ENCODE peak calls at places on chromosome 10, in four cellular contexts. Q is GM06990, C is left lung, J is stomach. B is an unnamed sample.

GRCh38 chr10:44684641-44685040 is 226.5 kb upstream of the TMEM72 start:
- DNase-seq in Q (no peak), C (no peak), J (no peak), B (no peak)

GRCh38 chr10:30747633-30748032 is 118.1 kb upstream of the LYZL2 start:
- DNase-seq in Q (no peak), C (no peak), J (no peak), B (no peak)

GRCh38 chr10:91603931-91604331 is 28.9 kb downstream of the PPP1R3C start:
- DNase-seq in Q (no peak), C (no peak), J (no peak), B (no peak)

GRCh38 chr10:74432841-74433594 is 282.0 kb downstream of the ADK start:
- DNase-seq in Q (no peak), C (no peak), J (no peak), B (peak)

GRCh38 chr10:27359792-27360320 is 119.3 kb upstream of the ACBD5 start:
- DNase-seq in Q (no peak), C (no peak), J (no peak), B (no peak)

GRCh38 chr10:106111241-106111640 is 1053.3 kb downstream of the SORCS1 start:
- DNase-seq in Q (no peak), C (no peak), J (no peak), B (no peak)

GRCh38 chr10:35470535-35470934 is 134.2 kb downstream of the CCNY start:
- DNase-seq in Q (no peak), C (no peak), J (no peak), B (no peak)

GRCh38 chr10:1572519-1573333 is 164.6 kb downstream of the ADARB2 start:
- DNase-seq in Q (no peak), C (no peak), J (no peak), B (no peak)

GRCh38 chr10:48612241-48612943 is 7.5 kb upstream of the ARHGAP22 start:
- DNase-seq in Q (no peak), C (no peak), J (no peak), B (no peak)

GRCh38 chr10:115432188-115432819 is 339.1 kb downstream of the ATRNL1 start:
- DNase-seq in Q (no peak), C (no peak), J (no peak), B (no peak)

GRCh38 chr10:71531485-71532446 is 135.0 kb downstream of the CDH23 start:
- DNase-seq in Q (no peak), C (no peak), J (no peak), B (no peak)

GRCh38 chr10:104819731-104820130 is 178.6 kb downstream of the SORCS3 start:
- DNase-seq in Q (no peak), C (no peak), J (no peak), B (no peak)

GRCh38 chr10:126639084-126639483 is 31.4 kb downstream of the C10orf90 start:
- DNase-seq in Q (no peak), C (no peak), J (no peak), B (no peak)

GRCh38 chr10:93074137-93074596 is 474 bp downstream of the CYP26A1 start:
- DNase-seq in Q (no peak), C (no peak), J (no peak), B (no peak)

GRCh38 chr10:116720241-116721047 is 21.9 kb downstream of the HSPA12A start:
- DNase-seq in Q (no peak), C (no peak), J (no peak), B (no peak)

GRCh38 chr10:80315391-80315790 is 25.9 kb upstream of the MAT1A start:
- DNase-seq in Q (no peak), C (no peak), J (no peak), B (no peak)
- TF ChIP-seq CTCF in Q (no peak), C (no peak), J (no peak), B (no peak)

DNA sequence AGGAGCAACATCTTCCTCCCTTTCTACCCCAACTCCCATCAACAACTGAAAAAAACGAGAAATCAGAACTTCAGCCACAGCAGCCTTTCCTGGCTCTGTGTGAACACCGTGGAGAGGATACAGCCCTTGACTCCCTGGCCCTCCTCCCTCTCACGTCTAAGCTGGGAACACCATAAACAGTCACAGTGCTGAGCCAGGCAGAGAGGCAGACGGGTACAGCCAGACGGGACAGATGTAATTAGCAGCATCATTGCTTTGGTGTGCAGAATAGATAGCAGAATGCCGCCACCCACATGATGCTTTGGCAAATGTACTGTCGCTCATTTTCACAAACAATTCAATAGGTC is 63.5 kb downstream of the RGS10 start:
- DNase-seq in Q (no peak), C (no peak), J (no peak), B (no peak)
- H3K4me3 ChIP-seq in Q (no peak), C (no peak), J (no peak), B (no peak)

DNA sequence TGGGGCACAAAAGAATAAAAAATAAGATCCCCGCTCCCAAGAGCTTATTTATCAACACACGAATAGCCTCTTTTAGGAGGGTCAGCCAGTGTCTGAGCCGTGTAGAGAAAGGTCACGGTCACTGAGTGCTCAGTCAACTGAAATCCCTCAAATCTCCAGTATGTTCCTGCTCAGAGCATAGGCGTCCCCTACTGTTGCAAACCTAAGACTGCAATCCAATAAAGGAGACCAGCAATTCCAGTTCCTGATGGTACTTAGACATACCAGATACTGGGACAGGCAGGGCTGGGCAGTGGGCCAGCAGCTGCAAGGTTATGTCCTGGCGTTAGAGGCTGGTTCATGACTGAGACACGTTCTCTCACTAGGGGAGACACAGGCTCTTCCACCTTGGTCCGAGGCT is 93.6 kb downstream of the CACNB2 start:
- DNase-seq in Q (no peak), C (no peak), J (no peak), B (no peak)
- TF ChIP-seq CTCF in Q (peak), C (no peak), J (no peak), B (no peak)

GRCh38 chr10:109969907-109970306 is 37.9 kb upstream of the ADD3 start:
- DNase-seq in Q (no peak), C (no peak), J (no peak), B (no peak)

GRCh38 chr10:109971640-109972039 is 36.1 kb upstream of the ADD3 start:
- DNase-seq in Q (no peak), C (no peak), J (no peak), B (no peak)

GRCh38 chr10:109966961-109967738 is 40.6 kb upstream of the ADD3 start:
- DNase-seq in Q (no peak), C (no peak), J (no peak), B (no peak)

GRCh38 chr10:109967739-109968088 is 40.1 kb upstream of the ADD3 start:
- DNase-seq in Q (no peak), C (no peak), J (no peak), B (no peak)

GRCh38 chr10:109968954-109969644 is 38.7 kb upstream of the ADD3 start:
- DNase-seq in Q (no peak), C (no peak), J (peak), B (no peak)
- H3K4me3 ChIP-seq in Q (no peak), C (no peak), J (no peak), B (no peak)

GRCh38 chr10:125000366-125001312 is 58.7 kb downstream of the ZRANB1 start:
- DNase-seq in Q (no peak), C (peak), J (peak), B (no peak)
- TF ChIP-seq CTCF in Q (no peak), C (no peak), J (no peak), B (no peak)

GRCh38 chr10:79505771-79506351 is 6.5 kb upstream of the EIF5AL1 start:
- DNase-seq in Q (no peak), C (no peak), J (no peak), B (no peak)

GRCh38 chr10:79502561-79503309 is 9.6 kb upstream of the EIF5AL1 start:
- DNase-seq in Q (no peak), C (no peak), J (no peak), B (no peak)

DNA sequence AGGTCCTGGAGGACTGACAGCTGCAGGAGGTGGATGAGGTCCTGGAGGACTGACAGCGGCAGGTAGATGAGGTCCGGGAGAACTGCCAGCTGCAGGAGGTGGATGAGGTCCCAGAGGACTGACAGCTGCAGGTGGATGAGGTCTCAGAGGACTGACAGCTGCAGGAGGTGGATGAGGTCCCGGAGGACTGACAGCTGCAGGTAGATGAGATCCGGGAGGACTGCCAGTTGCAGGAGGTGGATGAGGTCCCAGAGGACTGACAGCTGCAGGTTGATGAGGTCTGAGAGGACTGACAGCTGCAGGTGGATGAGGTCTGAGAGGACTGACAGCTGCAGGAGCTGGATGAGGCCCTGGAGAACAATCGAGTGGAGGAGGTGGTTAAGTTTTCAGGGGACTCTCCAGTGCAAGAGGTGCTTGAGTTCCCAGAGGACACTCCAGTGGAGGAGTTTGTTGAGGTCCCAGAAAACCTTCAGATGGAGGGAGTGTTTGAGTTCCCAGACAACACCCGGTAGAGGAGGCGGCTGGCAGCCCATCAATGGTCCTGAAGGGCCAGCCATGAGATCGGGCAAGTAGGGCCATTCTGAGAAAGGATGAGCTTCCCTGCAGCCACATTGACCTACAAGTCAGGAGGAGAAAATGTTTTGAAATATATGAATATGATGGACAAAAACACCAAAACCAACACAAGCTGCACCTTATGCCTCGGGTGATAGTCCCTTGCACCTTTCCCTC is 4.7 kb upstream of the EIF5AL1 start:
- DNase-seq in Q (no peak), C (peak), J (no peak), B (no peak)
- H3K4me3 ChIP-seq in Q (no peak), C (no peak), J (no peak), B (no peak)

DNA sequence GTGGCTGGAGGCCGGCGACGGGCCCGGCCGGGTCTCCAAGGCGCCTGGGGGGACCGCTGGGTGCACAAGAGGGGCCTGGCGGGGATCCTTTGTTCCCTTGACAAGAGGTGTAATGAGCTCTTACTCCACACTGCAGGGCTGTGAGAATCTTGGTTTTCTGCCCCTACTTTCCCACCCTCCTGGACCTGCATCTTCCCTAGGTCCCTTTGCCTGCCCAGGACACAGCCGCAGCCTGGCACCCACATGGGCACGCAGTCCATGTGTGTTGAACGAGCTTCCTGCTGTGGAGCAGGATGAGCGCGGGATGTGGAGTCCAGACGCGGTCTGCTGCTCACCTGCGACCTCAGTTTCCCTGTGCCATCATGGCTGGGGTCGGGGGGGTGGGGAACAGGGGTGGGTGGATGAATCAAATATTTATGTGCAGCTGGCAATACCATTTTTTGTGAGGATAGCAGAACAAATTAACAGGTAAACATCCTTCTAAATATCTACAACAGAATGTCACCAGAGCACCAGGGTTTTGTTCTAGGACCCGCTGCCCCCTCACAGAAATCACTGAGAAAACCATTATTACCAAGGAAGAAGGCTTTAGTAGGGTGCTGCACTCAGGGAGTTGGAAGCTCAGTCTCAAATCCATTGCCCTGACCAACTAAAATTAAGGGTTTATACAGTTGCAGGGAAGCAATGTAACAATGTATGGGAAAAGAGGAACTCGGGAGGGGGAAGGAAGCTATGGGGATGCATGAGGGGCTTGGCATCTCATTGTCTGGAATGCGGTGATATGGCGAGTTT is 474 bp upstream of the NSMCE4A start:
- DNase-seq in Q (no peak), C (no peak), J (no peak), B (no peak)
- TF ChIP-seq CTCF in Q (peak), C (no peak), J (no peak), B (peak)

B was measured in BJ.